ENCODE peak calls at places on chromosomes 4 and X, in six cellular contexts. G is HFFc6; M is effector CD8-positive, alpha-beta T cell; S is iris pigment epithelial cell; N is stimulated activated CD4-positive, alpha-beta T cell treated with anti-CD3 and anti-CD28 coated beads, Interleukin-15, amount 100 ng/mL, for 1 hour; Y is NCI-H1436. D is an unnamed sample.
A peak's percentile ranks its signal among the peaks of the same experiment; 100 is the strongest.

GRCh38 chrX:65985922-65986588 is 53.8 kb downstream of the VSIG4 start:
- DNase-seq in Y (peak; percentile 33), S (peak; percentile 47), G (peak; percentile 35), M (no peak), N (peak; percentile 4), D (peak; percentile 78)

GRCh38 chr4:63589796-63590195 is 819.5 kb downstream of the TECRL start:
- DNase-seq in N (no peak), S (no peak), G (no peak), M (no peak), Y (no peak), D (peak; percentile 68)

GRCh38 chrX:120560405-120560841 is 339 bp downstream of the CUL4B start:
- DNase-seq in G (peak; percentile 41), M (no peak), S (peak; percentile 64), Y (no peak), N (no peak), D (no peak)

GRCh38 chr4:151324124-151324448 is 1.3 kb downstream of the SH3D19 start:
- DNase-seq in S (peak; percentile 9), Y (no peak), G (no peak), M (no peak), N (no peak), D (no peak)

GRCh38 chr4:25441519-25442117 is 64.6 kb downstream of the ANAPC4 start:
- DNase-seq in Y (peak; percentile 58), S (peak; percentile 73), G (peak; percentile 55), M (no peak), N (no peak), D (peak; percentile 84)

GRCh38 chrX:43750248-43750676 is 94.2 kb downstream of the MAOA start:
- DNase-seq in N (peak; percentile 5), S (peak; percentile 59), M (peak; percentile 4), G (no peak), Y (peak; percentile 12), D (peak; percentile 61)

GRCh38 chr4:77817304-77818076 is 1.7 kb downstream of the CNOT6L start:
- DNase-seq in S (no peak), N (no peak), M (no peak), G (peak; percentile 2), Y (no peak), D (no peak)

GRCh38 chr4:159463235-159463634 is 360.4 kb downstream of the RAPGEF2 start:
- DNase-seq in G (no peak), N (no peak), S (no peak), M (no peak), Y (no peak), D (no peak)

GRCh38 chrX:153863251-153863991 is 22.6 kb downstream of the L1CAM start:
- DNase-seq in G (no peak), S (no peak), M (no peak), Y (no peak), N (no peak), D (no peak)

GRCh38 chrX:40736170-40736505 is 796 bp upstream of the MED14 start:
- DNase-seq in G (no peak), S (no peak), M (no peak), N (no peak), Y (no peak), D (no peak)

GRCh38 chrX:124917011-124917410 is 402.7 kb upstream of the TEX13C start:
- DNase-seq in G (no peak), Y (no peak), M (no peak), N (no peak), S (no peak), D (no peak)